ENCODE peak calls at places on chromosome 9, in nine cellular contexts. A is NCI-H2107; Z is activated T-cell treated with anti-CD3 and anti-CD28 coated beads for 4 hours; E is stimulated activated CD4-positive, alpha-beta T cell treated with anti-CD3 and anti-CD28 coated beads, TNF-alpha, amount 100 ng/mL, for 1 hour; U is Right ventricle myocardium superior; C is hypothalamus; G is progenitor cell of endocrine pancreas; Q is small intestine; J is 8988T. M is an unnamed sample.

GRCh38 chr9:93578844-93579243 is 2.5 kb downstream of the PHF2 start:
- DNase-seq in A (no peak), Z (no peak), E (no peak), U (no peak), C (no peak), G (no peak), Q (no peak), J (no peak), M (peak; percentile 39)

GRCh38 chr9:129586647-129587046 is 34.3 kb downstream of the C9orf50 start:
- DNase-seq in A (no peak), Z (no peak), E (no peak), U (no peak), C (no peak), G (no peak), Q (no peak), J (no peak), M (no peak)

GRCh38 chr9:123955637-123956036 is 25.7 kb upstream of the DENND1A start:
- DNase-seq in A (no peak), Z (no peak), E (no peak), U (no peak), C (no peak), G (no peak), Q (no peak), J (no peak), M (no peak)

GRCh38 chr9:104808030-104808614 is 44.2 kb downstream of the NIPSNAP3B start:
- DNase-seq in A (peak; percentile 21), Z (no peak), E (no peak), U (no peak), C (no peak), G (no peak), Q (no peak), J (no peak), M (no peak)

GRCh38 chr9:123825337-123825736 is 104.6 kb downstream of the DENND1A start:
- DNase-seq in A (no peak), Z (no peak), E (no peak), U (no peak), C (no peak), G (no peak), Q (no peak), J (no peak), M (no peak)

GRCh38 chr9:134968011-134968822 is 50.5 kb upstream of the FCN1 start:
- DNase-seq in A (no peak), Z (no peak), E (no peak), U (peak; percentile 31), C (no peak), G (no peak), Q (no peak), J (no peak), M (peak; percentile 71)

GRCh38 chr9:129436751-129437625 is 183.9 kb downstream of the C9orf50 start:
- DNase-seq in A (no peak), Z (peak; percentile 32), E (no peak), U (peak; percentile 82), C (no peak), G (no peak), Q (no peak), J (no peak), M (no peak)

GRCh38 chr9:89550516-89550915 is 52.6 kb upstream of the SEMA4D start:
- DNase-seq in A (no peak), Z (no peak), E (no peak), U (no peak), C (no peak), G (no peak), Q (no peak), J (no peak), M (no peak)